ENCODE peak calls at places on chromosomes 7 and 10, in five cellular contexts. One of them, this sample, is unnamed.

GRCh38 chr7:151838861-151839381 is 38.0 kb downstream of the PRKAG2 start:
- DNase-seq in breast epithelium: no peak
- DNase-seq in activated effector memory CD4-positive, alpha-beta T cell treated with anti-CD3 and anti-CD28 coated beads, Interleukin-2, amount 50 U/mL, for 16 hours: peak
- DNase-seq in Ammon's horn: peak
- DNase-seq in foreskin fibroblast: no peak
- DNase-seq in this sample: no peak

GRCh38 chr10:49615213-49615612 is 1.4 kb downstream of the CHAT start:
- DNase-seq in breast epithelium: peak
- DNase-seq in activated effector memory CD4-positive, alpha-beta T cell treated with anti-CD3 and anti-CD28 coated beads, Interleukin-2, amount 50 U/mL, for 16 hours: peak
- DNase-seq in Ammon's horn: no peak
- DNase-seq in foreskin fibroblast: no peak
- DNase-seq in this sample: no peak

GRCh38 chr10:35079763-35080162 is 10.4 kb downstream of the CUL2 start:
- DNase-seq in breast epithelium: no peak
- DNase-seq in activated effector memory CD4-positive, alpha-beta T cell treated with anti-CD3 and anti-CD28 coated beads, Interleukin-2, amount 50 U/mL, for 16 hours: no peak
- DNase-seq in Ammon's horn: peak
- DNase-seq in foreskin fibroblast: peak
- DNase-seq in this sample: peak

GRCh38 chr7:127976056-127976455 is 55.2 kb downstream of the LRRC4 start:
- DNase-seq in breast epithelium: no peak
- DNase-seq in activated effector memory CD4-positive, alpha-beta T cell treated with anti-CD3 and anti-CD28 coated beads, Interleukin-2, amount 50 U/mL, for 16 hours: no peak
- DNase-seq in Ammon's horn: no peak
- DNase-seq in foreskin fibroblast: no peak
- DNase-seq in this sample: no peak

GRCh38 chr10:105138287-105138854 is 497.3 kb downstream of the SORCS3 start:
- DNase-seq in breast epithelium: no peak
- DNase-seq in activated effector memory CD4-positive, alpha-beta T cell treated with anti-CD3 and anti-CD28 coated beads, Interleukin-2, amount 50 U/mL, for 16 hours: no peak
- DNase-seq in Ammon's horn: peak
- DNase-seq in foreskin fibroblast: no peak
- DNase-seq in this sample: no peak

GRCh38 chr10:83373659-83374058 is 765.6 kb upstream of the GHITM start:
- DNase-seq in breast epithelium: no peak
- DNase-seq in activated effector memory CD4-positive, alpha-beta T cell treated with anti-CD3 and anti-CD28 coated beads, Interleukin-2, amount 50 U/mL, for 16 hours: no peak
- DNase-seq in Ammon's horn: peak
- DNase-seq in foreskin fibroblast: peak
- DNase-seq in this sample: no peak

GRCh38 chr10:119483839-119484238 is 58.7 kb downstream of the RGS10 start:
- DNase-seq in breast epithelium: no peak
- DNase-seq in activated effector memory CD4-positive, alpha-beta T cell treated with anti-CD3 and anti-CD28 coated beads, Interleukin-2, amount 50 U/mL, for 16 hours: no peak
- DNase-seq in Ammon's horn: no peak
- DNase-seq in foreskin fibroblast: no peak
- DNase-seq in this sample: no peak

GRCh38 chr7:114758661-114759227 is 163.2 kb upstream of the MDFIC start:
- DNase-seq in breast epithelium: no peak
- DNase-seq in activated effector memory CD4-positive, alpha-beta T cell treated with anti-CD3 and anti-CD28 coated beads, Interleukin-2, amount 50 U/mL, for 16 hours: no peak
- DNase-seq in Ammon's horn: no peak
- DNase-seq in foreskin fibroblast: no peak
- DNase-seq in this sample: no peak

GRCh38 chr10:3886666-3887251 is 101.8 kb upstream of the KLF6 start:
- DNase-seq in breast epithelium: no peak
- DNase-seq in activated effector memory CD4-positive, alpha-beta T cell treated with anti-CD3 and anti-CD28 coated beads, Interleukin-2, amount 50 U/mL, for 16 hours: no peak
- DNase-seq in Ammon's horn: no peak
- DNase-seq in foreskin fibroblast: peak
- DNase-seq in this sample: peak

This sample was measured in GM04503.